ENCODE peak calls at places on chromosomes 12 and 14, in four cellular contexts. C, Y, B and H are unnamed samples.

GRCh38 chr14:102510616-102511520 is 1.3 kb upstream of the ANKRD9 start:
- DNase-seq in B (no peak), Y (no peak), C (no peak), H (peak)

GRCh38 chr14:71220462-71220861 is 313.2 kb downstream of the PCNX1 start:
- DNase-seq in C (no peak), Y (no peak), B (no peak), H (no peak)

GRCh38 chr14:89117017-89117416 is 292.6 kb downstream of the TTC8 start:
- DNase-seq in B (no peak), C (no peak), Y (no peak), H (no peak)

GRCh38 chr14:73221945-73222344 is 15.4 kb upstream of the PAPLN start:
- DNase-seq in Y (no peak), B (no peak), C (no peak), H (no peak)

GRCh38 chr12:51244269-51244668 is 5.6 kb downstream of the DAZAP2 start:
- DNase-seq in Y (peak), C (no peak), B (no peak), H (no peak)

GRCh38 chr12:66196806-66197205 is 7.8 kb downstream of the IRAK3 start:
- DNase-seq in Y (no peak), C (no peak), B (no peak), H (no peak)

GRCh38 chr14:102445066-102445465 is 64.5 kb downstream of the ANKRD9 start:
- DNase-seq in B (no peak), Y (no peak), C (no peak), H (no peak)

GRCh38 chr14:73269729-73270651 is 32.7 kb downstream of the PAPLN start:
- DNase-seq in Y (no peak), C (no peak), B (no peak), H (no peak)

GRCh38 chr12:75623631-75624118 is 112.3 kb upstream of the KRR1 start:
- DNase-seq in Y (peak), B (no peak), C (no peak), H (peak)

GRCh38 chr12:129332286-129332685 is 479.0 kb downstream of the GLT1D1 start:
- DNase-seq in Y (no peak), C (no peak), B (no peak), H (no peak)

GRCh38 chr14:33118653-33119052 is 180.0 kb downstream of the NPAS3 start:
- DNase-seq in B (peak), Y (no peak), C (no peak), H (peak)

GRCh38 chr12:53101931-53102781 is 1.1 kb upstream of the SOAT2 start:
- DNase-seq in B (no peak), C (no peak), Y (no peak), H (no peak)

GRCh38 chr12:93573552-93574223 is 1.2 kb downstream of the SOCS2 start:
- DNase-seq in C (peak), B (no peak), Y (no peak), H (no peak)

GRCh38 chr14:74913986-74914573 is 9.0 kb downstream of the RPS6KL1 start:
- DNase-seq in C (no peak), Y (peak), B (no peak), H (peak)

GRCh38 chr12:104519190-104519857 is 62.6 kb downstream of the CHST11 start:
- DNase-seq in C (no peak), Y (no peak), B (no peak), H (no peak)

GRCh38 chr12:54385251-54385914 is 850 bp upstream of the ZNF385A start:
- DNase-seq in Y (no peak), B (no peak), C (no peak), H (no peak)

GRCh38 chr14:54815016-54815415 is 87.6 kb downstream of the GCH1 start:
- DNase-seq in B (no peak), Y (no peak), C (no peak), H (no peak)

GRCh38 chr12:19222566-19222965 is 93.0 kb downstream of the PLEKHA5 start:
- DNase-seq in B (no peak), Y (no peak), C (peak), H (no peak)

GRCh38 chr12:1914116-1914911 is 4.1 kb downstream of the CACNA2D4 start:
- DNase-seq in C (no peak), B (no peak), Y (no peak), H (no peak)

GRCh38 chr14:68384335-68384734 is 408.5 kb downstream of the ZFP36L1 start:
- DNase-seq in Y (no peak), B (peak), C (no peak), H (no peak)

GRCh38 chr12:45615268-45615667 is 114.2 kb upstream of the ARID2 start:
- DNase-seq in B (no peak), C (no peak), Y (peak), H (peak)

GRCh38 chr12:58920102-58920955 is at the start of gene LRIG3:
- DNase-seq in Y (peak), B (peak), C (peak), H (peak)

GRCh38 chr14:90511252-90511651 is 114.4 kb downstream of the CALM1 start:
- DNase-seq in B (no peak), Y (no peak), C (no peak), H (no peak)

GRCh38 chr12:117685115-117685926 is 283.5 kb downstream of the KSR2 start:
- DNase-seq in C (no peak), Y (peak), B (no peak), H (no peak)

GRCh38 chr12:52005903-52006703 is 643 bp upstream of the TAMALIN start:
- DNase-seq in B (no peak), C (no peak), Y (no peak), H (no peak)

GRCh38 chr12:38508246-38508645 is 191.7 kb downstream of the ALG10B start:
- DNase-seq in B (no peak), C (no peak), Y (no peak), H (no peak)

GRCh38 chr12:569091-569676 is 94.1 kb downstream of the NINJ2 start:
- DNase-seq in B (no peak), C (no peak), Y (no peak), H (no peak)

GRCh38 chr12:80632835-80633234 is 74.6 kb upstream of the MYF6 start:
- DNase-seq in B (no peak), C (no peak), Y (no peak), H (peak)

GRCh38 chr12:58541300-58541690 is 379.0 kb downstream of the LRIG3 start:
- DNase-seq in B (no peak), C (no peak), Y (no peak), H (peak)

GRCh38 chr12:6494351-6494743 is 445 bp downstream of the NCAPD2 start:
- DNase-seq in Y (peak), B (no peak), C (no peak), H (no peak)

GRCh38 chr12:121719926-121720414 is 7.4 kb downstream of the TMEM120B start:
- DNase-seq in Y (peak), C (no peak), B (no peak), H (peak)

GRCh38 chr12:70101064-70101463 is 142.2 kb upstream of the CNOT2 start:
- DNase-seq in Y (no peak), C (no peak), B (no peak), H (no peak)

GRCh38 chr12:53974084-53975018 is at the start of gene HOTAIR:
- DNase-seq in Y (no peak), C (no peak), B (no peak), H (no peak)

GRCh38 chr12:98355322-98355721 is 160.1 kb upstream of the TMPO start:
- DNase-seq in B (no peak), C (no peak), Y (peak), H (peak)

GRCh38 chr12:4767181-4767580 is 47.0 kb downstream of the GALNT8 start:
- DNase-seq in C (peak), B (no peak), Y (no peak), H (no peak)

GRCh38 chr14:23051482-23051881 is 5.8 kb downstream of the CDH24 start:
- DNase-seq in Y (no peak), C (no peak), B (no peak), H (no peak)